ENCODE peak calls at places on chromosome 21, in five cellular contexts. B is iris pigment epithelial cell, P is ovary, L is GM13976, I is endothelial cell of umbilical vein. R is an unnamed sample.
A peak's percentile ranks its signal among the peaks of the same experiment; 100 is the strongest.

GRCh38 chr21:16047857-16048256 is 318.1 kb downstream of the USP25 start:
- DNase-seq in I (no peak), P (no peak), L (no peak), B (peak; percentile 28), R (peak; percentile 22)

GRCh38 chr21:45324430-45325205 is 36.9 kb upstream of the POFUT2 start:
- DNase-seq in I (no peak), P (peak; percentile 49), B (no peak), L (no peak), R (no peak)

GRCh38 chr21:26554365-26554764 is 18.7 kb downstream of the CYYR1 start:
- DNase-seq in P (no peak), B (no peak), L (no peak), I (no peak), R (no peak)

GRCh38 chr21:25911730-25912401 is 177.1 kb downstream of the GABPA start:
- DNase-seq in I (peak; percentile 69), B (no peak), L (no peak), P (no peak), R (no peak)

GRCh38 chr21:42469272-42469671 is 26.8 kb downstream of the RSPH1 start:
- DNase-seq in L (no peak), P (no peak), I (no peak), B (no peak), R (no peak)

GRCh38 chr21:36756527-36756926 is 57.6 kb downstream of the SIM2 start:
- DNase-seq in I (peak; percentile 50), L (no peak), B (peak; percentile 55), P (no peak), R (peak; percentile 28)

GRCh38 chr21:41523175-41523574 is 15.2 kb upstream of the TMPRSS2 start:
- DNase-seq in I (no peak), B (no peak), P (no peak), L (peak; percentile 9), R (no peak)

GRCh38 chr21:42021751-42022430 is 11.7 kb upstream of the ZBTB21 start:
- DNase-seq in B (no peak), P (no peak), I (no peak), L (peak; percentile 16), R (no peak)

GRCh38 chr21:36860736-36861594 is 105.5 kb downstream of the HLCS start:
- DNase-seq in I (peak; percentile 62), L (no peak), B (peak; percentile 84), P (no peak), R (peak; percentile 87)

GRCh38 chr21:43269461-43269860 is 100.7 kb downstream of the CRYAA start:
- DNase-seq in I (no peak), P (peak; percentile 36), B (no peak), L (peak; percentile 74), R (no peak)

GRCh38 chr21:35448876-35449599 is 399.9 kb upstream of the RUNX1 start:
- DNase-seq in I (no peak), L (no peak), B (no peak), P (no peak), R (no peak)

GRCh38 chr21:34604556-34604955 is 10.4 kb downstream of the RCAN1 start:
- DNase-seq in L (no peak), I (no peak), B (no peak), P (no peak), R (no peak)

GRCh38 chr21:35933466-35933865 is 126.9 kb downstream of the SETD4 start:
- DNase-seq in I (peak; percentile 90), B (peak; percentile 80), L (no peak), P (peak; percentile 49), R (peak; percentile 95)

GRCh38 chr21:42272984-42273600 is 42.1 kb downstream of the TFF3 start:
- DNase-seq in L (no peak), I (no peak), P (no peak), B (no peak), R (no peak)

GRCh38 chr21:46153259-46154154 is 1.9 kb downstream of the FTCD start:
- DNase-seq in P (peak; percentile 85), L (peak; percentile 85), I (peak; percentile 47), B (peak; percentile 33), R (peak; percentile 31)

GRCh38 chr21:46634966-46635323 is 529 bp upstream of the PRMT2 start:
- DNase-seq in I (peak; percentile 89), P (peak; percentile 90), B (peak; percentile 89), L (no peak), R (peak; percentile 90)